ENCODE peak calls at places on chromosomes 5 and 9, in eight cellular contexts. E is colonic mucosa, J is coronary artery, D is thyroid gland, T is hepatocyte, X is fibroblast of pulmonary artery, Z is transverse colon, S is GM23338. U is an unnamed sample.
A peak's percentile ranks its signal among the peaks of the same experiment; 100 is the strongest.

GRCh38 chr5:136028782-136029742 is at the start of gene TGFBI:
- DNase-seq in E (peak; percentile 73), J (peak; percentile 82), D (peak; percentile 70), T (peak; percentile 87), X (peak; percentile 73), Z (peak; percentile 69), S (peak; percentile 92), U (peak; percentile 54)

GRCh38 chr5:98769256-98770157 is 4.0 kb upstream of the RGMB start:
- DNase-seq in E (peak; percentile 68), J (no peak), D (peak; percentile 49), T (peak; percentile 48), X (peak; percentile 53), Z (peak; percentile 49), S (peak; percentile 89), U (peak; percentile 66)

GRCh38 chr9:12718482-12719026 is 25.4 kb downstream of the TYRP1 start:
- DNase-seq in E (no peak), J (no peak), D (no peak), T (peak; percentile 33), X (peak; percentile 61), Z (no peak), S (peak; percentile 87), U (no peak)

GRCh38 chr9:116546711-116547581 is 140.2 kb upstream of the TRIM32 start:
- DNase-seq in E (no peak), J (no peak), D (no peak), T (peak; percentile 50), X (peak; percentile 49), Z (no peak), S (no peak), U (peak; percentile 67)

GRCh38 chr9:134411451-134412297 is 85.4 kb downstream of the RXRA start:
- DNase-seq in E (no peak), J (no peak), D (no peak), T (no peak), X (peak; percentile 44), Z (no peak), S (no peak), U (no peak)

GRCh38 chr9:119284587-119285337 is 84.5 kb downstream of the BRINP1 start:
- DNase-seq in E (no peak), J (no peak), D (no peak), T (no peak), X (peak; percentile 8), Z (no peak), S (no peak), U (peak; percentile 48)

GRCh38 chr9:125183054-125183453 is 6.5 kb downstream of the PPP6C start:
- DNase-seq in E (no peak), J (no peak), D (no peak), T (no peak), X (peak; percentile 55), Z (no peak), S (no peak), U (no peak)

GRCh38 chr5:20369151-20369550 is 381.2 kb upstream of the CDH18 start:
- DNase-seq in E (no peak), J (no peak), D (no peak), T (no peak), X (no peak), Z (no peak), S (no peak), U (no peak)

GRCh38 chr5:37111426-37112382 is 137.5 kb downstream of the CPLANE1 start:
- DNase-seq in E (no peak), J (no peak), D (peak; percentile 19), T (no peak), X (no peak), Z (no peak), S (no peak), U (no peak)

GRCh38 chr9:132732326-132732725 is 62.1 kb downstream of the GTF3C4 start:
- DNase-seq in E (no peak), J (no peak), D (no peak), T (no peak), X (no peak), Z (no peak), S (no peak), U (no peak)

GRCh38 chr5:115751176-115751575 is 65.3 kb downstream of the CDO1 start:
- DNase-seq in E (no peak), J (no peak), D (no peak), T (no peak), X (no peak), Z (no peak), S (peak; percentile 10), U (no peak)

GRCh38 chr9:85741112-85741874 is 461 bp downstream of the AGTPBP1 start:
- DNase-seq in E (peak; percentile 51), J (peak; percentile 81), D (no peak), T (peak; percentile 75), X (peak; percentile 30), Z (peak; percentile 48), S (peak; percentile 76), U (peak; percentile 21)

GRCh38 chr9:96398582-96399334 is 15.2 kb upstream of the SLC35D2 start:
- DNase-seq in E (no peak), J (no peak), D (no peak), T (no peak), X (no peak), Z (no peak), S (peak; percentile 56), U (no peak)

GRCh38 chr9:98232926-98233325 is 22.5 kb downstream of the TBC1D2 start:
- DNase-seq in E (no peak), J (no peak), D (no peak), T (no peak), X (no peak), Z (no peak), S (no peak), U (no peak)

GRCh38 chr9:112891521-112891920 is 845 bp upstream of the SLC46A2 start:
- DNase-seq in E (no peak), J (peak; percentile 59), D (no peak), T (no peak), X (no peak), Z (no peak), S (no peak), U (no peak)

GRCh38 chr5:59698774-59699173 is 194.8 kb downstream of the PDE4D start:
- DNase-seq in E (no peak), J (no peak), D (no peak), T (peak; percentile 11), X (no peak), Z (no peak), S (no peak), U (no peak)

GRCh38 chr5:109743770-109744212 is 54.1 kb downstream of the MAN2A1 start:
- DNase-seq in E (no peak), J (no peak), D (no peak), T (peak; percentile 60), X (peak; percentile 80), Z (no peak), S (peak; percentile 40), U (peak; percentile 88)

GRCh38 chr5:8641796-8642505 is 773.0 kb downstream of the MTRR start:
- DNase-seq in E (no peak), J (no peak), D (no peak), T (no peak), X (no peak), Z (no peak), S (no peak), U (no peak)

GRCh38 chr9:127574089-127574921 is 37.8 kb upstream of the STXBP1 start:
- DNase-seq in E (peak; percentile 85), J (no peak), D (peak; percentile 89), T (peak; percentile 58), X (peak; percentile 47), Z (peak; percentile 78), S (no peak), U (peak; percentile 51)

GRCh38 chr9:7103382-7104170 is 345.8 kb downstream of the KDM4C start:
- DNase-seq in E (no peak), J (no peak), D (no peak), T (no peak), X (peak; percentile 74), Z (no peak), S (peak; percentile 63), U (peak; percentile 30)

GRCh38 chr9:131735238-131736181 is 4.4 kb downstream of the RAPGEF1 start:
- DNase-seq in E (peak; percentile 80), J (no peak), D (no peak), T (peak; percentile 85), X (no peak), Z (peak; percentile 72), S (no peak), U (peak; percentile 66)

GRCh38 chr5:135974019-135974600 is 19.3 kb upstream of the LECT2 start:
- DNase-seq in E (no peak), J (no peak), D (no peak), T (peak; percentile 22), X (no peak), Z (no peak), S (no peak), U (no peak)

GRCh38 chr5:761206-761771 is 23.2 kb downstream of the ZDHHC11B start:
- DNase-seq in E (no peak), J (peak; percentile 70), D (no peak), T (peak; percentile 5), X (no peak), Z (no peak), S (no peak), U (no peak)

GRCh38 chr9:129752915-129753724 is at the start of gene PTGES:
- DNase-seq in E (peak; percentile 78), J (no peak), D (peak; percentile 73), T (peak; percentile 94), X (peak; percentile 82), Z (peak; percentile 71), S (peak; percentile 61), U (peak; percentile 77)

GRCh38 chr5:74490814-74491213 is 149.7 kb downstream of the ENC1 start:
- DNase-seq in E (no peak), J (no peak), D (peak; percentile 70), T (no peak), X (no peak), Z (no peak), S (no peak), U (no peak)
- H3K4me3 ChIP-seq in E (no peak overlapping the region), J (no peak overlapping the region), D (no peak overlapping the region), T (no peak overlapping the region), X (no peak overlapping the region), Z (no peak overlapping the region), S (no peak overlapping the region), U (no peak overlapping the region)

GRCh38 chr5:38755171-38755570 is 90.6 kb upstream of the OSMR start:
- DNase-seq in E (no peak), J (no peak), D (no peak), T (no peak), X (peak; percentile 23), Z (no peak), S (no peak), U (peak; percentile 79)
- TF ChIP-seq CTCF in E (no peak), J (no peak), D (no peak), T (peak; percentile 5), X (no peak), Z (no peak), S (no peak), U (no peak)

DNA sequence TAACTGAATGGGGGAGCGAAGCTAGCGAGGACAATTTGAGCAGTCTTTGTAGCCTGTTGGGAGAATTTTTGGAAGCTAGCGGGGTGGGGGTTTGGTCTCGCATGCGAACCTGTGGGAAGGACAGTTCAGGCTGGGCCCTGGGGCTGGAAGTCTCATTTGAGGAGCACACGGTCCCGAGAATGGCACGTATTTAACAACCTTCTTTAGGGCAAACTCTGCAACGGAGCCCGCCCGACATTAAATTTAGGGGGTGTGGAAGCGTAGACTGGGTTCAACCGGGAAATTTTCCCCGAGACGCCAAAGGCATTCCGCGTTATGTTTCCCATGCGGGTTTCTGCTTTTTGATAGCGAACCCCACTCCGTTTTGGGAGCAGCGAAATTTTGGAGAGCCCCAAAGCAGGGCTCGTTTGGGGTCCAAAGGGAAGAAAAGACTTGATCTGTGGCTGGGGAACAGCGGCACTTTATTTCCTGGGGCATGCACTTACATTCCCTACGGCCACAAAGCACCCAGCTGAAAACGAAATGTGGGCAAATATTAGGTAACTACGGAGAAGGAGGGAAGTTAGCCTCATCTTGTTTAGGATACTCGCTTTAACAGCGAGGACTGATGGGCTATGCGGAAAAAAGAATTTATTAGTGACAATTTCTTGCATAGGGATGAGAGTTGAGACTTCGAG is 35.3 kb upstream of the NFIB start:
- DNase-seq in E (no peak), J (no peak), D (no peak), T (no peak), X (peak; percentile 44), Z (no peak), S (no peak), U (no peak)
- H3K4me3 ChIP-seq in E (peak overlapping the region; percentile 30), J (peak overlapping the region; percentile 74), D (peak overlapping the region; percentile 32), T (peak overlapping the region; percentile 21), X (peak overlapping the region; percentile 52), Z (peak overlapping the region; percentile 31), S (peak overlapping the region; percentile 88), U (no peak overlapping the region)

GRCh38 chr5:53035868-53036381 is 46.8 kb downstream of the ITGA2 start:
- DNase-seq in E (no peak), J (no peak), D (no peak), T (no peak), X (peak; percentile 35), Z (no peak), S (peak; percentile 70), U (peak; percentile 59)
- TF ChIP-seq CTCF in E (peak; percentile 20), J (no peak), D (no peak), T (peak; percentile 26), X (peak; percentile 31), Z (no peak), S (peak; percentile 55), U (peak; percentile 58)

U was measured in fibroblast of mammary gland.